ENCODE peak calls at places on chromosomes 4 and X, in four cellular contexts. I is AG10803; E is CD8-positive, alpha-beta T cell; V is esophagus squamous epithelium. U is an unnamed sample.

GRCh38 chr4:38327174-38327573 is 336.8 kb upstream of the KLF3 start:
- DNase-seq in I (no peak), E (no peak), V (no peak), U (no peak)

GRCh38 chr4:25759101-25759500 is 103.5 kb downstream of the SLC34A2 start:
- DNase-seq in I (no peak), E (no peak), V (no peak), U (no peak)

GRCh38 chr4:54877006-54877405 is 219.2 kb downstream of the KIT start:
- DNase-seq in I (peak), E (no peak), V (no peak), U (no peak)

GRCh38 chr4:30103455-30103854 is 616.7 kb upstream of the PCDH7 start:
- DNase-seq in I (no peak), E (no peak), V (no peak), U (no peak)

GRCh38 chrX:107775734-107776511 is at the start of gene TSC22D3:
- DNase-seq in I (peak), E (peak), V (peak), U (peak)

GRCh38 chr4:121817701-121818100 is 6.0 kb downstream of the CCNA2 start:
- DNase-seq in I (no peak), E (no peak), V (no peak), U (no peak)

GRCh38 chr4:139042981-139043460 is 27.4 kb downstream of the NOCT start:
- DNase-seq in I (peak), E (no peak), V (no peak), U (no peak)

GRCh38 chr4:8766610-8767009 is 105.0 kb downstream of the HMX1 start:
- DNase-seq in I (no peak), E (no peak), V (no peak), U (no peak)

GRCh38 chrX:38991656-38992558 is 190.6 kb downstream of the MID1IP1 start:
- DNase-seq in I (no peak), E (no peak), V (no peak), U (peak)

GRCh38 chrX:10966057-10966456 is 145.1 kb upstream of the HCCS start:
- DNase-seq in I (no peak), E (no peak), V (no peak), U (no peak)

GRCh38 chr4:1093391-1094335 is 19.7 kb downstream of the RNF212 start:
- DNase-seq in I (no peak), E (no peak), V (no peak), U (no peak)

GRCh38 chr4:86452323-86452995 is 92.6 kb upstream of the MAPK10 start:
- DNase-seq in I (no peak), E (no peak), V (no peak), U (no peak)

GRCh38 chr4:86256086-86256485 is 103.8 kb downstream of the MAPK10 start:
- DNase-seq in I (no peak), E (no peak), V (no peak), U (no peak)

GRCh38 chr4:41281038-41281634 is 24.4 kb downstream of the UCHL1 start:
- DNase-seq in I (peak), E (no peak), V (no peak), U (peak)

GRCh38 chrX:55907968-55908607 is 190.5 kb downstream of the RRAGB start:
- DNase-seq in I (peak), E (peak), V (no peak), U (peak)
- TF ChIP-seq CTCF in I (peak), E (peak), V (peak), U (peak)

GRCh38 chr4:102341201-102341600 is 4.1 kb downstream of the SLC39A8 start:
- DNase-seq in I (no peak), E (no peak), V (no peak), U (no peak)
- H3K4me3 ChIP-seq in I (no peak), E (no peak), V (no peak), U (no peak)

DNA sequence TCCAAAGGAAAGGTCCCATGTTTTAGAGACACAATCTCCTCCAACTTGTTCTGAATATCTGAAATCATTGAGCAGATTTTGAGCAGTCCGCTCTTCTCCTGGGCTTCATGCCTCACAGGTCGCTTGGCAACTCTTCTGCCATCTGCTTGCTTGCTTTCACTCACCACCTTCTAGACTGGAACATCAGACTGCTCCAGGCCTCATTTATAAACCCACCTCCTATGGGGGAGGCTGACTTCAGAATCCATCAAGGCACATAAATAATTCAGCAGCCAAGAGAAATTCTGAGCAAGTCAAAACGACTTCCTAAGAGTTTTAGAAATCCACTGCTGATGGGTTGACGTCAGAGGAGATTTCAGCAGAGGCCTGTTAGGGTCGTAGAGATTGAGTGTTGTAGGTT is 64.1 kb downstream of the FAM184B start:
- DNase-seq in I (no peak), E (no peak), V (no peak), U (no peak)
- TF ChIP-seq CTCF in I (no peak), E (no peak), V (no peak), U (no peak)

GRCh38 chr4:112509243-112510190 is 6.5 kb downstream of the NEUROG2 start:
- DNase-seq in I (peak), E (no peak), V (no peak), U (no peak)

GRCh38 chr4:112511294-112512118 is 4.5 kb downstream of the NEUROG2 start:
- DNase-seq in I (no peak), E (no peak), V (no peak), U (no peak)

GRCh38 chr4:112514079-112514448 is 1.9 kb downstream of the NEUROG2 start:
- DNase-seq in I (no peak), E (no peak), V (no peak), U (no peak)

GRCh38 chr4:112510191-112510467 is 5.9 kb downstream of the NEUROG2 start:
- DNase-seq in I (no peak), E (no peak), V (no peak), U (no peak)

GRCh38 chr4:112510468-112511293 is 5.3 kb downstream of the NEUROG2 start:
- DNase-seq in I (no peak), E (no peak), V (no peak), U (peak)
- H3K4me3 ChIP-seq in I (peak), E (no peak), V (no peak), U (peak)